ENCODE peak calls at places on chromosomes 2 and 18, in five cellular contexts. One of them, this sample, is unnamed.

GRCh38 chr2:74516070-74516633 is 1.9 kb downstream of the TLX2 start:
- ATAC-seq in naive B cell: peak; percentile 77
- ATAC-seq in CD4-positive, alpha-beta T cell: peak; percentile 80
- ATAC-seq in gastrocnemius medialis: no peak
- ATAC-seq in stimulated activated naive B cell treated with anti-CD40 and anti-IgM and Interleukin-4, amounts not matched to agents 10 μg/mL and 1 μg/mL and 100 μg/mL, for 72 hours: peak; percentile 84
- ATAC-seq in this sample: peak; percentile 69

GRCh38 chr2:11835403-11835802 is 89.0 kb downstream of the LPIN1 start:
- ATAC-seq in naive B cell: no peak
- ATAC-seq in CD4-positive, alpha-beta T cell: no peak
- ATAC-seq in stimulated activated naive B cell treated with anti-CD40 and anti-IgM and Interleukin-4, amounts not matched to agents 10 μg/mL and 1 μg/mL and 100 μg/mL, for 72 hours: no peak
- ATAC-seq in gastrocnemius medialis: no peak
- ATAC-seq in this sample: no peak

GRCh38 chr2:147632193-147632592 is 212.6 kb upstream of the ACVR2A start:
- ATAC-seq in naive B cell: no peak
- ATAC-seq in gastrocnemius medialis: no peak
- ATAC-seq in stimulated activated naive B cell treated with anti-CD40 and anti-IgM and Interleukin-4, amounts not matched to agents 10 μg/mL and 1 μg/mL and 100 μg/mL, for 72 hours: no peak
- ATAC-seq in CD4-positive, alpha-beta T cell: no peak
- ATAC-seq in this sample: peak; percentile 40

GRCh38 chr2:133680399-133681044 is 112.3 kb upstream of the NCKAP5 start:
- ATAC-seq in CD4-positive, alpha-beta T cell: no peak
- ATAC-seq in gastrocnemius medialis: no peak
- ATAC-seq in stimulated activated naive B cell treated with anti-CD40 and anti-IgM and Interleukin-4, amounts not matched to agents 10 μg/mL and 1 μg/mL and 100 μg/mL, for 72 hours: no peak
- ATAC-seq in naive B cell: no peak
- ATAC-seq in this sample: no peak

GRCh38 chr2:29482867-29483266 is 367.7 kb downstream of the CLIP4 start:
- ATAC-seq in gastrocnemius medialis: no peak
- ATAC-seq in stimulated activated naive B cell treated with anti-CD40 and anti-IgM and Interleukin-4, amounts not matched to agents 10 μg/mL and 1 μg/mL and 100 μg/mL, for 72 hours: no peak
- ATAC-seq in CD4-positive, alpha-beta T cell: no peak
- ATAC-seq in naive B cell: no peak
- ATAC-seq in this sample: no peak

GRCh38 chr18:59516356-59517155 is 157.5 kb upstream of the LMAN1 start:
- ATAC-seq in stimulated activated naive B cell treated with anti-CD40 and anti-IgM and Interleukin-4, amounts not matched to agents 10 μg/mL and 1 μg/mL and 100 μg/mL, for 72 hours: no peak
- ATAC-seq in CD4-positive, alpha-beta T cell: no peak
- ATAC-seq in gastrocnemius medialis: peak; percentile 78
- ATAC-seq in naive B cell: no peak
- ATAC-seq in this sample: peak; percentile 72

GRCh38 chr18:79965119-79965902 is 868 bp downstream of the HSBP1L1 start:
- ATAC-seq in stimulated activated naive B cell treated with anti-CD40 and anti-IgM and Interleukin-4, amounts not matched to agents 10 μg/mL and 1 μg/mL and 100 μg/mL, for 72 hours: peak; percentile 46
- ATAC-seq in gastrocnemius medialis: peak; percentile 47
- ATAC-seq in naive B cell: peak; percentile 11
- ATAC-seq in CD4-positive, alpha-beta T cell: peak; percentile 36
- ATAC-seq in this sample: peak; percentile 54

GRCh38 chr18:36128907-36129299 is 237 bp downstream of the SLC39A6 start:
- ATAC-seq in gastrocnemius medialis: no peak
- ATAC-seq in naive B cell: no peak
- ATAC-seq in stimulated activated naive B cell treated with anti-CD40 and anti-IgM and Interleukin-4, amounts not matched to agents 10 μg/mL and 1 μg/mL and 100 μg/mL, for 72 hours: peak; percentile 13
- ATAC-seq in CD4-positive, alpha-beta T cell: no peak
- ATAC-seq in this sample: peak; percentile 23

GRCh38 chr18:449374-449773 is 51.1 kb downstream of the COLEC12 start:
- ATAC-seq in gastrocnemius medialis: no peak
- ATAC-seq in stimulated activated naive B cell treated with anti-CD40 and anti-IgM and Interleukin-4, amounts not matched to agents 10 μg/mL and 1 μg/mL and 100 μg/mL, for 72 hours: no peak
- ATAC-seq in naive B cell: no peak
- ATAC-seq in CD4-positive, alpha-beta T cell: no peak
- ATAC-seq in this sample: peak; percentile 63

GRCh38 chr2:15092166-15092565 is 459.6 kb downstream of the LRATD1 start:
- ATAC-seq in stimulated activated naive B cell treated with anti-CD40 and anti-IgM and Interleukin-4, amounts not matched to agents 10 μg/mL and 1 μg/mL and 100 μg/mL, for 72 hours: no peak
- ATAC-seq in CD4-positive, alpha-beta T cell: no peak
- ATAC-seq in gastrocnemius medialis: no peak
- ATAC-seq in naive B cell: no peak
- ATAC-seq in this sample: no peak

GRCh38 chr2:231714639-231715498 is 6.5 kb downstream of the PTMA start:
- ATAC-seq in stimulated activated naive B cell treated with anti-CD40 and anti-IgM and Interleukin-4, amounts not matched to agents 10 μg/mL and 1 μg/mL and 100 μg/mL, for 72 hours: no peak
- ATAC-seq in CD4-positive, alpha-beta T cell: no peak
- ATAC-seq in naive B cell: peak; percentile 12
- ATAC-seq in gastrocnemius medialis: no peak
- ATAC-seq in this sample: no peak

GRCh38 chr2:46127176-46127575 is 170.0 kb upstream of the EPAS1 start:
- ATAC-seq in gastrocnemius medialis: no peak
- ATAC-seq in CD4-positive, alpha-beta T cell: no peak
- ATAC-seq in naive B cell: no peak
- ATAC-seq in stimulated activated naive B cell treated with anti-CD40 and anti-IgM and Interleukin-4, amounts not matched to agents 10 μg/mL and 1 μg/mL and 100 μg/mL, for 72 hours: no peak
- ATAC-seq in this sample: no peak

GRCh38 chr2:23835423-23835822 is 91.5 kb downstream of the ATAD2B start:
- ATAC-seq in stimulated activated naive B cell treated with anti-CD40 and anti-IgM and Interleukin-4, amounts not matched to agents 10 μg/mL and 1 μg/mL and 100 μg/mL, for 72 hours: no peak
- ATAC-seq in gastrocnemius medialis: no peak
- ATAC-seq in naive B cell: no peak
- ATAC-seq in CD4-positive, alpha-beta T cell: no peak
- ATAC-seq in this sample: no peak

GRCh38 chr2:64024259-64024949 is 5.2 kb upstream of the VPS54 start:
- ATAC-seq in CD4-positive, alpha-beta T cell: no peak
- ATAC-seq in naive B cell: no peak
- ATAC-seq in stimulated activated naive B cell treated with anti-CD40 and anti-IgM and Interleukin-4, amounts not matched to agents 10 μg/mL and 1 μg/mL and 100 μg/mL, for 72 hours: no peak
- ATAC-seq in gastrocnemius medialis: no peak
- ATAC-seq in this sample: no peak

GRCh38 chr18:57154389-57154788 is 7.5 kb downstream of the BOD1L2 start:
- ATAC-seq in naive B cell: no peak
- ATAC-seq in stimulated activated naive B cell treated with anti-CD40 and anti-IgM and Interleukin-4, amounts not matched to agents 10 μg/mL and 1 μg/mL and 100 μg/mL, for 72 hours: no peak
- ATAC-seq in CD4-positive, alpha-beta T cell: no peak
- ATAC-seq in gastrocnemius medialis: no peak
- ATAC-seq in this sample: no peak

GRCh38 chr18:79121746-79122474 is 52.7 kb downstream of the ATP9B start:
- ATAC-seq in stimulated activated naive B cell treated with anti-CD40 and anti-IgM and Interleukin-4, amounts not matched to agents 10 μg/mL and 1 μg/mL and 100 μg/mL, for 72 hours: no peak
- ATAC-seq in CD4-positive, alpha-beta T cell: no peak
- ATAC-seq in gastrocnemius medialis: no peak
- ATAC-seq in naive B cell: no peak
- ATAC-seq in this sample: no peak

GRCh38 chr2:10597956-10598355 is 91.8 kb downstream of the NOL10 start:
- ATAC-seq in naive B cell: no peak
- ATAC-seq in gastrocnemius medialis: no peak
- ATAC-seq in stimulated activated naive B cell treated with anti-CD40 and anti-IgM and Interleukin-4, amounts not matched to agents 10 μg/mL and 1 μg/mL and 100 μg/mL, for 72 hours: no peak
- ATAC-seq in CD4-positive, alpha-beta T cell: no peak
- ATAC-seq in this sample: no peak

GRCh38 chr2:240433973-240434727 is 1.3 kb upstream of the GPC1 start:
- ATAC-seq in naive B cell: no peak
- ATAC-seq in CD4-positive, alpha-beta T cell: no peak
- ATAC-seq in stimulated activated naive B cell treated with anti-CD40 and anti-IgM and Interleukin-4, amounts not matched to agents 10 μg/mL and 1 μg/mL and 100 μg/mL, for 72 hours: no peak
- ATAC-seq in gastrocnemius medialis: no peak
- ATAC-seq in this sample: no peak

GRCh38 chr18:69162649-69163048 is 238.0 kb upstream of the DOK6 start:
- ATAC-seq in gastrocnemius medialis: no peak
- ATAC-seq in naive B cell: no peak
- ATAC-seq in stimulated activated naive B cell treated with anti-CD40 and anti-IgM and Interleukin-4, amounts not matched to agents 10 μg/mL and 1 μg/mL and 100 μg/mL, for 72 hours: no peak
- ATAC-seq in CD4-positive, alpha-beta T cell: no peak
- ATAC-seq in this sample: no peak

GRCh38 chr18:79139206-79139605 is 70.0 kb downstream of the ATP9B start:
- ATAC-seq in CD4-positive, alpha-beta T cell: peak; percentile 93
- ATAC-seq in naive B cell: no peak
- ATAC-seq in stimulated activated naive B cell treated with anti-CD40 and anti-IgM and Interleukin-4, amounts not matched to agents 10 μg/mL and 1 μg/mL and 100 μg/mL, for 72 hours: no peak
- ATAC-seq in gastrocnemius medialis: no peak
- ATAC-seq in this sample: no peak

GRCh38 chr2:40551081-40551480 is 99.2 kb upstream of the SLC8A1 start:
- ATAC-seq in stimulated activated naive B cell treated with anti-CD40 and anti-IgM and Interleukin-4, amounts not matched to agents 10 μg/mL and 1 μg/mL and 100 μg/mL, for 72 hours: no peak
- ATAC-seq in gastrocnemius medialis: no peak
- ATAC-seq in naive B cell: no peak
- ATAC-seq in CD4-positive, alpha-beta T cell: no peak
- ATAC-seq in this sample: no peak

GRCh38 chr2:127623388-127624320 is 22.3 kb upstream of the GPR17 start:
- ATAC-seq in stimulated activated naive B cell treated with anti-CD40 and anti-IgM and Interleukin-4, amounts not matched to agents 10 μg/mL and 1 μg/mL and 100 μg/mL, for 72 hours: no peak
- ATAC-seq in naive B cell: no peak
- ATAC-seq in CD4-positive, alpha-beta T cell: no peak
- ATAC-seq in gastrocnemius medialis: no peak
- ATAC-seq in this sample: no peak

GRCh38 chr2:215777481-215778044 is 235.8 kb downstream of the MREG start:
- ATAC-seq in gastrocnemius medialis: no peak
- ATAC-seq in naive B cell: no peak
- ATAC-seq in stimulated activated naive B cell treated with anti-CD40 and anti-IgM and Interleukin-4, amounts not matched to agents 10 μg/mL and 1 μg/mL and 100 μg/mL, for 72 hours: no peak
- ATAC-seq in CD4-positive, alpha-beta T cell: no peak
- ATAC-seq in this sample: no peak

This sample was measured in gastroesophageal sphincter.